ENCODE peak calls at places on chromosomes 13 and 19, in ten cellular contexts. F is astrocyte of the hippocampus; O is AML-193; M is GM18507; A is HCEC 1CT; Q is activated CD4-positive, CD25-positive, alpha-beta regulatory T cell; G is WTC11; K is H9; I is stimulated activated CD4-positive, alpha-beta T cell treated with anti-CD3 and anti-CD28 coated beads, Interleukin-4, amount 100 ng/mL, for 48 hours; R is mucosa of descending colon. H is an unnamed sample.

GRCh38 chr19:38207543-38207942 is 16.5 kb downstream of the DPF1 start:
- DNase-seq in F (no peak), O (no peak), M (no peak), A (no peak), Q (no peak), G (no peak), K (no peak), I (no peak), R (no peak), H (no peak)

GRCh38 chr19:49331616-49332055 is 3.6 kb upstream of the CD37 start:
- DNase-seq in F (peak; percentile 50), O (peak; percentile 62), M (no peak), A (peak; percentile 32), Q (no peak), G (peak; percentile 34), K (peak; percentile 71), I (peak; percentile 37), R (no peak), H (peak; percentile 53)

GRCh38 chr13:77528834-77529500 is 6.5 kb upstream of the SCEL start:
- DNase-seq in F (no peak), O (no peak), M (no peak), A (no peak), Q (no peak), G (no peak), K (no peak), I (no peak), R (no peak), H (no peak)

GRCh38 chr19:6312018-6312417 is 21.4 kb downstream of the ACER1 start:
- DNase-seq in F (no peak), O (no peak), M (no peak), A (no peak), Q (no peak), G (peak; percentile 17), K (peak; percentile 44), I (no peak), R (no peak), H (no peak)

GRCh38 chr13:45331981-45332830 is 8.8 kb downstream of the TPT1 start:
- DNase-seq in F (peak; percentile 80), O (peak; percentile 76), M (no peak), A (peak; percentile 80), Q (no peak), G (no peak), K (no peak), I (no peak), R (no peak), H (no peak)

GRCh38 chr13:37144661-37145060 is 39.2 kb upstream of the CSNK1A1L start:
- DNase-seq in F (peak; percentile 55), O (no peak), M (no peak), A (peak; percentile 21), Q (no peak), G (no peak), K (no peak), I (no peak), R (no peak), H (no peak)

GRCh38 chr19:31119951-31120690 is 229.1 kb downstream of the TSHZ3 start:
- DNase-seq in F (peak; percentile 25), O (no peak), M (no peak), A (no peak), Q (no peak), G (no peak), K (no peak), I (no peak), R (no peak), H (no peak)

GRCh38 chr19:16514383-16515019 is 18.3 kb downstream of the C19orf44 start:
- DNase-seq in F (no peak), O (no peak), M (no peak), A (no peak), Q (no peak), G (peak; percentile 36), K (peak; percentile 58), I (no peak), R (no peak), H (no peak)

GRCh38 chr19:56312787-56313343 is 1.8 kb downstream of the ZSCAN5A start:
- DNase-seq in F (no peak), O (no peak), M (no peak), A (no peak), Q (no peak), G (no peak), K (no peak), I (no peak), R (no peak), H (no peak)

GRCh38 chr19:55384576-55385235 is 614 bp upstream of the TMEM238 start:
- DNase-seq in F (no peak), O (no peak), M (no peak), A (no peak), Q (no peak), G (no peak), K (no peak), I (no peak), R (peak; percentile 70), H (peak; percentile 35)

GRCh38 chr19:33530261-33530660 is 8.7 kb upstream of the PEPD start:
- DNase-seq in F (no peak), O (no peak), M (no peak), A (no peak), Q (no peak), G (no peak), K (no peak), I (no peak), R (no peak), H (no peak)

GRCh38 chr13:74210693-74211393 is 76.6 kb upstream of the KLF12 start:
- DNase-seq in F (peak; percentile 81), O (no peak), M (no peak), A (peak; percentile 93), Q (no peak), G (no peak), K (no peak), I (no peak), R (no peak), H (no peak)

GRCh38 chr13:102903659-102904407 is 58.0 kb downstream of the ERCC5 start:
- DNase-seq in F (peak; percentile 46), O (no peak), M (no peak), A (peak; percentile 11), Q (no peak), G (no peak), K (no peak), I (no peak), R (no peak), H (no peak)

GRCh38 chr19:58513694-58514563 is 2.1 kb upstream of the SLC27A5 start:
- DNase-seq in F (peak; percentile 96), O (peak; percentile 90), M (peak; percentile 93), A (peak; percentile 64), Q (peak; percentile 90), G (peak; percentile 95), K (peak; percentile 95), I (peak; percentile 94), R (peak; percentile 95), H (peak; percentile 26)

H was measured in hippocampal formation.